ENCODE peak calls at places on chromosomes 12 and 14, in five cellular contexts. One of them, this sample, is unnamed.
A peak's percentile ranks its signal among the peaks of the same experiment; 100 is the strongest.

GRCh38 chr14:35121026-35121886 is 534 bp downstream of the PPP2R3C start:
- DNase-seq in stomach: no peak
- DNase-seq in GM12892: no peak
- DNase-seq in Peyer's patch: no peak
- DNase-seq in uterus: no peak
- DNase-seq in this sample: peak; percentile 5

GRCh38 chr14:24080142-24080530 is 8.8 kb downstream of the CPNE6 start:
- DNase-seq in Peyer's patch: no peak
- DNase-seq in uterus: no peak
- DNase-seq in stomach: no peak
- DNase-seq in GM12892: no peak
- DNase-seq in this sample: no peak

GRCh38 chr14:96243785-96244184 is 12.2 kb upstream of the BDKRB1 start:
- DNase-seq in uterus: no peak
- DNase-seq in GM12892: no peak
- DNase-seq in Peyer's patch: no peak
- DNase-seq in stomach: no peak
- DNase-seq in this sample: no peak

GRCh38 chr12:88996389-88996788 is 355.9 kb downstream of the DUSP6 start:
- DNase-seq in uterus: no peak
- DNase-seq in stomach: no peak
- DNase-seq in Peyer's patch: no peak
- DNase-seq in GM12892: no peak
- DNase-seq in this sample: no peak

GRCh38 chr12:131959641-131960589 is 10.2 kb downstream of the EP400 start:
- DNase-seq in uterus: no peak
- DNase-seq in GM12892: no peak
- DNase-seq in stomach: no peak
- DNase-seq in Peyer's patch: no peak
- DNase-seq in this sample: no peak

GRCh38 chr12:64528616-64529015 is 76.7 kb downstream of the TBK1 start:
- DNase-seq in GM12892: no peak
- DNase-seq in Peyer's patch: no peak
- DNase-seq in stomach: no peak
- DNase-seq in uterus: no peak
- DNase-seq in this sample: no peak

GRCh38 chr14:87712386-87713113 is 280.4 kb downstream of the GALC start:
- DNase-seq in uterus: peak; percentile 23
- DNase-seq in stomach: no peak
- DNase-seq in Peyer's patch: no peak
- DNase-seq in GM12892: no peak
- DNase-seq in this sample: no peak

GRCh38 chr12:113818278-113818677 is 147.8 kb downstream of the RBM19 start:
- DNase-seq in GM12892: no peak
- DNase-seq in uterus: no peak
- DNase-seq in stomach: no peak
- DNase-seq in Peyer's patch: no peak
- DNase-seq in this sample: no peak

GRCh38 chr14:102525213-102526143 is 15.9 kb upstream of the ANKRD9 start:
- DNase-seq in uterus: no peak
- DNase-seq in Peyer's patch: peak; percentile 51
- DNase-seq in stomach: no peak
- DNase-seq in GM12892: no peak
- DNase-seq in this sample: peak; percentile 58

GRCh38 chr12:47781479-47782371 is 8.7 kb downstream of the SLC48A1 start:
- DNase-seq in Peyer's patch: no peak
- DNase-seq in GM12892: no peak
- DNase-seq in stomach: no peak
- DNase-seq in uterus: no peak
- DNase-seq in this sample: no peak

GRCh38 chr12:112096070-112096469 is 12.5 kb downstream of the NAA25 start:
- DNase-seq in GM12892: no peak
- DNase-seq in uterus: no peak
- DNase-seq in Peyer's patch: no peak
- DNase-seq in stomach: no peak
- DNase-seq in this sample: no peak

GRCh38 chr14:36091096-36091495 is 85.4 kb downstream of the PTCSC3 start:
- DNase-seq in GM12892: no peak
- DNase-seq in stomach: peak; percentile 47
- DNase-seq in Peyer's patch: no peak
- DNase-seq in uterus: no peak
- DNase-seq in this sample: no peak

GRCh38 chr12:61009167-61009566 is 1251.0 kb upstream of the USP15 start:
- DNase-seq in stomach: no peak
- DNase-seq in GM12892: no peak
- DNase-seq in uterus: no peak
- DNase-seq in Peyer's patch: no peak
- DNase-seq in this sample: no peak

DNA sequence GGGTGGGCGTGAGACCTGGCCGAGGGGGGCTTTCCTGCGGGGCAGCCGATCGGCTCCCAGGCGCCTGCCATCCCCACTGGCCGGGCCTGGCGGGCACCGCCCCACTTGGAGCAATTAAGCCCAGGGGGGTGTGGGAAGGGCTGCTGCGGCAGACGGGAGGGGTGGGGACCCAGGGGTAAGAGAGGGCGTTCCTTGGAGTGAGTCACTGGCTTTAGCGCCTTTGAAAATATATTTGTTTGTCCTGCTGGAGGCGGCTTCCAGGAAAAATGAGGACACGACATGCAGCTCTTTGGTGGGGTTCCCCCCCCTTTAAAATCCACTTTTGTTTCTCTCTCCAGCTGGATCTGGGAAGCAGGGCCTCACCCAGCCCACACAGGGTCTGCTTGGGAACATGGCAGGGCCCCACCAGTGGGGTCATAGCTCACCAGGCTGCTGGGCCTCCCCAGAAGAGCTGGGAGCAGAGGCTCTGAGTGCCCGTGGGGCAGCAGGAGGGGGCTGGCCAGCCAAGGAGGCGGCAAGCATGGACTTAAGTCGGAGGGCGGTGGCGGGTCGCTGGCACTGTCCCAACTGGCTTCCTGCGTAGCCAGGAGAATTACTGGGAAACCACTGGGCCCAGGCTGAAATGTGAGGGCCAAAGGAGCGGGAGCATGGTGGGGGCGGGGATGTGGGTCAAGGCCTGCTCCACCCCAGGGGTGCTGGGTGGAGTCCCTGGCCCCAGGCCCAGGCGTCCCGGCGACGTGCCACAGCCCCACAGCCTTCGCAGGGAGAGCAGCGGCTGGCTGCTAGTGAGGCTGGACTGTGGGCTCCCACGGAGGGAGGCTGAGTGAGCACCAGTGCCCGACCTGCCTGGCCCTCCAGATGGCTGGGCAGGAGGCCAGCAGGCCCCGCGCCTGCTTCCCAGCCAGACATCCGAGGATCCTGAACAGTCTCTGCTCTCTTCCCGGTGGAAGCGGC is 128.0 kb downstream of the RFLNA start:
- DNase-seq in stomach: peak; percentile 92
- DNase-seq in uterus: peak; percentile 95
- DNase-seq in Peyer's patch: peak; percentile 92
- DNase-seq in GM12892: no peak
- DNase-seq in this sample: peak; percentile 93
- TF ChIP-seq POLR2A in stomach: no peak
- TF ChIP-seq POLR2A in uterus: no peak
- TF ChIP-seq POLR2A in Peyer's patch: no peak
- TF ChIP-seq POLR2A in GM12892: no peak
- TF ChIP-seq POLR2A in this sample: no peak

GRCh38 chr12:124506145-124506831 is 61.1 kb downstream of the NCOR2 start:
- DNase-seq in GM12892: no peak
- DNase-seq in stomach: peak; percentile 74
- DNase-seq in Peyer's patch: peak; percentile 68
- DNase-seq in uterus: peak; percentile 87
- DNase-seq in this sample: peak; percentile 79
- TF ChIP-seq POLR2A in GM12892: no peak
- TF ChIP-seq POLR2A in stomach: no peak
- TF ChIP-seq POLR2A in Peyer's patch: no peak
- TF ChIP-seq POLR2A in uterus: no peak
- TF ChIP-seq POLR2A in this sample: no peak

DNA sequence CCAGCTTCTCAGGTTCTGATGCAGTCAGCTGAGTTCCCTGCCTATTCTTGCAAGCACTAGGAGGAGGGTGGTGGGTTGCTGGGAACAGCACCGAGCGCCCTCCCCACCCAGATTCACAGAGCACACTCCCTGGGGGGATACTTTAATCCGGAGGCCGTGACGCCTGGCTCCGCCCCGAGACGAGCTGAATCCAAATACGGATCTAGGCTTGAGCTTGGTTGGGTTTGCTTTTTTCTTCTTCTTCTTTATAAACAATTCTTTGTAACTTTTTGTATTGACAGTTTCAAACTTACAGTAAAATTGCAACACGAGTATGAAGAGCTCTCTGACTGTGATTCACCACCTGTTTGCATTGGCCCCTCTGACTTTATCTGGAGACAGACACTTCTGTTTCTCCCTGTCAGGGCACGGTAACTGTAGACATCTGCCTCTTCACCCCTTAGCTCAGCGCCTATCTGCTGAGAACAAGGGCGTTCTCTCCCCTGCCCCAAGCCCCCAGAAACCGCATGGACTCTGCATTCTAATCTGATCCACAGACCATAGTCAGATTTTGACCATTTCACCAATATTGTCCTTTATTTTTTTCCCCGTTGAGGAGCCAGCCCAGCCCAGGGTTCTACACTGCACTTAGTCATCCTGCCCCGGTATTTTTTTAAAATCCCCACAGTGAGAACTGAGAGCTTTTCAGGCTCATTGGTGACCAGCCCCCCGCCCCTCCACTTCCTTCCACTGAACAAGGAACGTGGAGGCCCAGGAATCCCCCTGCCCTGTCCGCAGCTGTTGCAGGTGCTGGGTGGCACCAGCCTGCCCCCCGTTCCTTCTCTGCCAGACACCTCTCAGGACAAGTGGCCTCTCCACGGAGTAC is 11.5 kb downstream of the RHOF start:
- DNase-seq in Peyer's patch: no peak
- DNase-seq in stomach: no peak
- DNase-seq in uterus: no peak
- DNase-seq in GM12892: no peak
- DNase-seq in this sample: peak; percentile 80
- TF ChIP-seq POLR2A in Peyer's patch: no peak
- TF ChIP-seq POLR2A in stomach: no peak
- TF ChIP-seq POLR2A in uterus: no peak
- TF ChIP-seq POLR2A in GM12892: no peak
- TF ChIP-seq POLR2A in this sample: no peak

DNA sequence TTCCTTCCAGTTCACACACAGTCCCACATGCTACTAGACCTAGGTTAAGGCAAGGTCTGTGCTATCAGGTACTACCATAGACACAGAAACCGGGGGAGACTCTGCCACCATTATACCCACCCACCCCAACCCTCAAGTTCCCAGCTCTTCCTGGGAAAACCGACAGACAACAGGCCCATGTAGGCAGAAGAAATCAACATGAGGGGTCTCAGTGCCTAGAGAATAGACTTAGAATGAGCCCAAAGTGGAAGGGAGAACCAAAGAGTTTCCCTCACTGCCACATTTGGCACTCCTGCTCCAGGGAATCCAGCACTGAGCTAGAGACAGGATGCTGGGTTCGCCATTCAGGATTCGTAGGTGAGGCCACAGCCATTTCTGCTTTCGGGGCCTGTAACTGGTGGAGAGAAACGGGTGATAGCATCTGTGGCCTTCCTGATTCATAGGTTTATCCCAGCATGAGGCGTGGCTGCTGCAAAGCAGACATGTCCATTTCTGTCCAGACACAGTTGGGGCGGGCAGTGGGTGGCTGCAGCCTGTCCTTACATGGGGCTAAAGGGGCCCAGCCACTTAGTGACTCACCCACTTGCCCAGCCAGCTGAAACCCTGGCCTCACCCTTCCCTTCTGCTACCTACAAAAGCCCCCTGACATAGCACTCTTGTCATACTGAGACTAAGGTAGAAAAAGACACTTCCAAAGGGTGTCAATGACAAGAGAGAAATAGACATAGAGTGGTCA is 69.4 kb downstream of the IRF2BPL start:
- DNase-seq in uterus: peak; percentile 76
- DNase-seq in GM12892: no peak
- DNase-seq in Peyer's patch: no peak
- DNase-seq in stomach: no peak
- DNase-seq in this sample: no peak
- TF ChIP-seq POLR2A in uterus: no peak
- TF ChIP-seq POLR2A in GM12892: peak; percentile 64
- TF ChIP-seq POLR2A in Peyer's patch: no peak
- TF ChIP-seq POLR2A in stomach: no peak
- TF ChIP-seq POLR2A in this sample: no peak

GRCh38 chr12:109717390-109718357 is 4.0 kb downstream of the FAM222A start:
- DNase-seq in Peyer's patch: no peak
- DNase-seq in stomach: no peak
- DNase-seq in GM12892: no peak
- DNase-seq in uterus: no peak
- DNase-seq in this sample: no peak

GRCh38 chr12:109720152-109720855 is 6.7 kb downstream of the FAM222A start:
- DNase-seq in stomach: no peak
- DNase-seq in uterus: no peak
- DNase-seq in GM12892: no peak
- DNase-seq in Peyer's patch: no peak
- DNase-seq in this sample: no peak

GRCh38 chr12:109716512-109717389 is 3.1 kb downstream of the FAM222A start:
- DNase-seq in uterus: no peak
- DNase-seq in GM12892: no peak
- DNase-seq in Peyer's patch: no peak
- DNase-seq in stomach: no peak
- DNase-seq in this sample: no peak

GRCh38 chr12:109719123-109720022 is 5.7 kb downstream of the FAM222A start:
- DNase-seq in uterus: no peak
- DNase-seq in stomach: no peak
- DNase-seq in Peyer's patch: no peak
- DNase-seq in GM12892: no peak
- DNase-seq in this sample: no peak

DNA sequence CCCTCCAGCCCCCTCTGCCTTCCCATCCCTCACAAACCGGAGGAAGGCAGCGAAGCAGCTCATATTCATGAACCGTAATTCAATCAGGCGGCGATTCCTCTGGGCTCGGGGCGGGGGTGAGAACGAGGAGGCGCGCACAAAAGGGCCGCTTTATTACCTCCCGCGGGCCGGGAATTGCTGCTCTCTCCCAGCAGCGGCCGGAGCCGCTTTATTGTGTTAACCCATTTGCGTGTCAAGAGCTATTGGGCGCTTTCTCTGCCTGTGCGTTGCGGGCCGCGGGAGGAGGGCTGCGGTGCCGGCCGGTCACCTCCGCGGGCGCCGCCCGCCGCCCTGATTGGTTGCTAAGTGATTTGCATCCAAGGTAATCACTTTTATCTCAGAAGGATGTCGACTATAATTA is 4.8 kb downstream of the FAM222A start:
- DNase-seq in stomach: no peak
- DNase-seq in uterus: no peak
- DNase-seq in Peyer's patch: no peak
- DNase-seq in GM12892: no peak
- DNase-seq in this sample: no peak
- TF ChIP-seq POLR2A in stomach: no peak
- TF ChIP-seq POLR2A in uterus: no peak
- TF ChIP-seq POLR2A in Peyer's patch: no peak
- TF ChIP-seq POLR2A in GM12892: no peak
- TF ChIP-seq POLR2A in this sample: no peak

GRCh38 chr12:56630180-56630632 is at the start of gene BAZ2A:
- DNase-seq in Peyer's patch: peak; percentile 91
- DNase-seq in GM12892: peak; percentile 91
- DNase-seq in uterus: peak; percentile 83
- DNase-seq in stomach: peak; percentile 90
- DNase-seq in this sample: peak; percentile 90
- TF ChIP-seq POLR2A in Peyer's patch: no peak
- TF ChIP-seq POLR2A in GM12892: no peak
- TF ChIP-seq POLR2A in uterus: peak; percentile 20
- TF ChIP-seq POLR2A in stomach: no peak
- TF ChIP-seq POLR2A in this sample: peak; percentile 33